ENCODE peak calls at places on chromosome 4, in four cellular contexts. One of them, this sample, is unnamed.
A peak's percentile ranks its signal among the peaks of the same experiment; 100 is the strongest.

GRCh38 chr4:48772568-48772967 is 7.5 kb downstream of the FRYL start:
- DNase-seq in GM10248: no peak
- DNase-seq in foreskin fibroblast: no peak
- DNase-seq in neural progenitor cell: no peak
- DNase-seq in this sample: no peak

GRCh38 chr4:81472249-81473085 is 760 bp upstream of the RASGEF1B start:
- DNase-seq in neural progenitor cell: peak; percentile 60
- DNase-seq in GM10248: peak; percentile 41
- DNase-seq in foreskin fibroblast: peak; percentile 60
- DNase-seq in this sample: no peak

GRCh38 chr4:84063618-84064017 is 435.5 kb downstream of the NKX6-1 start:
- DNase-seq in GM10248: no peak
- DNase-seq in neural progenitor cell: no peak
- DNase-seq in foreskin fibroblast: no peak
- DNase-seq in this sample: no peak

GRCh38 chr4:189850239-189850856 is 90.3 kb upstream of the FRG1 start:
- DNase-seq in foreskin fibroblast: no peak
- DNase-seq in neural progenitor cell: no peak
- DNase-seq in GM10248: no peak
- DNase-seq in this sample: no peak

GRCh38 chr4:139584784-139585183 is 28.8 kb upstream of the SETD7 start:
- DNase-seq in foreskin fibroblast: peak; percentile 19
- DNase-seq in neural progenitor cell: no peak
- DNase-seq in GM10248: no peak
- DNase-seq in this sample: no peak

GRCh38 chr4:157706134-157706533 is 466.7 kb downstream of the GASK1B start:
- DNase-seq in GM10248: no peak
- DNase-seq in foreskin fibroblast: no peak
- DNase-seq in neural progenitor cell: no peak
- DNase-seq in this sample: no peak

GRCh38 chr4:3217266-3217665 is 31.7 kb upstream of the MSANTD1 start:
- DNase-seq in foreskin fibroblast: no peak
- DNase-seq in GM10248: no peak
- DNase-seq in neural progenitor cell: no peak
- DNase-seq in this sample: no peak

GRCh38 chr4:179755322-179755721 is 2313.1 kb upstream of the AGA start:
- DNase-seq in neural progenitor cell: no peak
- DNase-seq in foreskin fibroblast: no peak
- DNase-seq in GM10248: no peak
- DNase-seq in this sample: no peak

GRCh38 chr4:117637347-117637746 is 396.9 kb upstream of the NDST3 start:
- DNase-seq in GM10248: no peak
- DNase-seq in foreskin fibroblast: no peak
- DNase-seq in neural progenitor cell: no peak
- DNase-seq in this sample: no peak

GRCh38 chr4:84750260-84750955 is 167.5 kb downstream of the CDS1 start:
- DNase-seq in GM10248: peak; percentile 26
- DNase-seq in foreskin fibroblast: peak; percentile 67
- DNase-seq in neural progenitor cell: peak; percentile 56
- DNase-seq in this sample: no peak

GRCh38 chr4:98150092-98150761 is 7.0 kb upstream of the STPG2 start:
- DNase-seq in foreskin fibroblast: peak; percentile 32
- DNase-seq in neural progenitor cell: no peak
- DNase-seq in GM10248: no peak
- DNase-seq in this sample: no peak
- TF ChIP-seq CTCF in foreskin fibroblast: no peak
- TF ChIP-seq CTCF in neural progenitor cell: peak; percentile 53
- TF ChIP-seq CTCF in GM10248: no peak
- TF ChIP-seq CTCF in this sample: peak; percentile 70

GRCh38 chr4:95162867-95163266 is 385.9 kb downstream of the UNC5C start:
- DNase-seq in GM10248: no peak
- DNase-seq in neural progenitor cell: no peak
- DNase-seq in foreskin fibroblast: no peak
- DNase-seq in this sample: no peak
- TF ChIP-seq CTCF in GM10248: no peak
- TF ChIP-seq CTCF in neural progenitor cell: no peak
- TF ChIP-seq CTCF in foreskin fibroblast: no peak
- TF ChIP-seq CTCF in this sample: no peak

GRCh38 chr4:120843840-120844527 is 78.5 kb downstream of the PRDM5 start:
- DNase-seq in neural progenitor cell: peak; percentile 54
- DNase-seq in foreskin fibroblast: no peak
- DNase-seq in GM10248: no peak
- DNase-seq in this sample: no peak
- TF ChIP-seq CTCF in neural progenitor cell: peak; percentile 59
- TF ChIP-seq CTCF in foreskin fibroblast: peak; percentile 22
- TF ChIP-seq CTCF in GM10248: no peak
- TF ChIP-seq CTCF in this sample: peak; percentile 61

DNA sequence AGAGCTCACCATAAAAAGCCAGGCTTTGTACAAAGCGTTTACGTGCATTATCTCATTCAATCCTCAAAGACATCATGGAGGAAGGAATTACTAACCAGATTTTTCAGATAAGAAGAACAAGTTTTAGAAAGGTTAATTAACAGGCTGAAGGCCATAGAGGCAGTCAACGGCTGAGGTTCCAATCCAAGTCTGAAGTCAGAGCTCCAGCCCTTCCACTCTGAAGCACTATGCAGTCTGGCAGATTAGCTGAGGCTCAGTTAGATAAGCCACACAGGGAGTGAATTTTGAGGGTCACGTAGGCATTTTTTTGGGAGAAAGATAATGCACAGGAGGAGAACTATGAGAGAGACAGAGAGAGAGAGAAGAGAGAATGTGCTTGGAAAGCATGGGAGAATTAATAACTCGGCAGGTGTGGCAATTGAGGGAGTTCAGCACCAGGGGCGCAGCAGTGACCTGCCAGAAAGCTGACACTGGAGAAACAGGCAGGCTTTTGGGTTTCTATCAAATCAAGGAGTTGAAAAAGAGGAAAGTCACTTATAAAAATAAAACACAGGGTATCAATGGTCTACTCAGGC is 116.5 kb upstream of the NAP1L5 start:
- DNase-seq in neural progenitor cell: no peak
- DNase-seq in foreskin fibroblast: no peak
- DNase-seq in GM10248: no peak
- DNase-seq in this sample: no peak
- TF ChIP-seq CTCF in neural progenitor cell: peak; percentile 20
- TF ChIP-seq CTCF in foreskin fibroblast: no peak
- TF ChIP-seq CTCF in GM10248: no peak
- TF ChIP-seq CTCF in this sample: no peak